ENCODE peak calls at places on chromosomes 3 and 15, in nine cellular contexts. One of them, this sample, is unnamed.

GRCh38 chr3:27165348-27165747 is 203.8 kb downstream of the NEK10 start:
- DNase-seq in T-cell: no peak
- DNase-seq in T-helper 1 cell: no peak
- DNase-seq in GM12891: no peak
- DNase-seq in activated T-cell treated with anti-CD3 and anti-CD28 coated beads for 1 hour: no peak
- DNase-seq in cortex of kidney: no peak
- DNase-seq in GM19239: no peak
- DNase-seq in stimulated activated CD4-positive, alpha-beta T cell treated with anti-CD3 and anti-CD28 coated beads, Interleukin-12 subunit alpha, Interleukin-12 subunit beta, amount 100 ng/mL, for 4 hours: no peak
- DNase-seq in stimulated activated naive CD4-positive, alpha-beta T cell: no peak
- DNase-seq in this sample: no peak

GRCh38 chr15:63503739-63504246 is 600 bp upstream of the USP3 start:
- DNase-seq in T-cell: peak
- DNase-seq in T-helper 1 cell: peak
- DNase-seq in GM12891: no peak
- DNase-seq in activated T-cell treated with anti-CD3 and anti-CD28 coated beads for 1 hour: peak
- DNase-seq in cortex of kidney: no peak
- DNase-seq in GM19239: no peak
- DNase-seq in stimulated activated CD4-positive, alpha-beta T cell treated with anti-CD3 and anti-CD28 coated beads, Interleukin-12 subunit alpha, Interleukin-12 subunit beta, amount 100 ng/mL, for 4 hours: peak
- DNase-seq in stimulated activated naive CD4-positive, alpha-beta T cell: peak
- DNase-seq in this sample: no peak

GRCh38 chr3:55143928-55144671 is 216.2 kb upstream of the LRTM1 start:
- DNase-seq in T-cell: no peak
- DNase-seq in T-helper 1 cell: no peak
- DNase-seq in GM12891: no peak
- DNase-seq in activated T-cell treated with anti-CD3 and anti-CD28 coated beads for 1 hour: no peak
- DNase-seq in cortex of kidney: no peak
- DNase-seq in GM19239: no peak
- DNase-seq in stimulated activated CD4-positive, alpha-beta T cell treated with anti-CD3 and anti-CD28 coated beads, Interleukin-12 subunit alpha, Interleukin-12 subunit beta, amount 100 ng/mL, for 4 hours: no peak
- DNase-seq in stimulated activated naive CD4-positive, alpha-beta T cell: no peak
- DNase-seq in this sample: no peak

GRCh38 chr3:73681610-73682009 is 56.9 kb upstream of the PDZRN3 start:
- DNase-seq in T-cell: no peak
- DNase-seq in T-helper 1 cell: no peak
- DNase-seq in GM12891: no peak
- DNase-seq in activated T-cell treated with anti-CD3 and anti-CD28 coated beads for 1 hour: no peak
- DNase-seq in cortex of kidney: no peak
- DNase-seq in GM19239: no peak
- DNase-seq in stimulated activated CD4-positive, alpha-beta T cell treated with anti-CD3 and anti-CD28 coated beads, Interleukin-12 subunit alpha, Interleukin-12 subunit beta, amount 100 ng/mL, for 4 hours: no peak
- DNase-seq in stimulated activated naive CD4-positive, alpha-beta T cell: no peak
- DNase-seq in this sample: no peak

GRCh38 chr3:13860001-13860400 is 19.9 kb downstream of the WNT7A start:
- DNase-seq in T-cell: no peak
- DNase-seq in T-helper 1 cell: no peak
- DNase-seq in GM12891: no peak
- DNase-seq in activated T-cell treated with anti-CD3 and anti-CD28 coated beads for 1 hour: no peak
- DNase-seq in cortex of kidney: no peak
- DNase-seq in GM19239: no peak
- DNase-seq in stimulated activated CD4-positive, alpha-beta T cell treated with anti-CD3 and anti-CD28 coated beads, Interleukin-12 subunit alpha, Interleukin-12 subunit beta, amount 100 ng/mL, for 4 hours: no peak
- DNase-seq in stimulated activated naive CD4-positive, alpha-beta T cell: no peak
- DNase-seq in this sample: no peak

GRCh38 chr3:191982481-191982880 is 521.5 kb downstream of the PYDC2 start:
- DNase-seq in T-cell: no peak
- DNase-seq in T-helper 1 cell: no peak
- DNase-seq in GM12891: no peak
- DNase-seq in activated T-cell treated with anti-CD3 and anti-CD28 coated beads for 1 hour: no peak
- DNase-seq in cortex of kidney: no peak
- DNase-seq in GM19239: no peak
- DNase-seq in stimulated activated CD4-positive, alpha-beta T cell treated with anti-CD3 and anti-CD28 coated beads, Interleukin-12 subunit alpha, Interleukin-12 subunit beta, amount 100 ng/mL, for 4 hours: no peak
- DNase-seq in stimulated activated naive CD4-positive, alpha-beta T cell: no peak
- DNase-seq in this sample: no peak

GRCh38 chr3:88057650-88058321 is 1.0 kb downstream of the CGGBP1 start:
- DNase-seq in T-cell: no peak
- DNase-seq in T-helper 1 cell: no peak
- DNase-seq in GM12891: no peak
- DNase-seq in activated T-cell treated with anti-CD3 and anti-CD28 coated beads for 1 hour: no peak
- DNase-seq in cortex of kidney: no peak
- DNase-seq in GM19239: no peak
- DNase-seq in stimulated activated CD4-positive, alpha-beta T cell treated with anti-CD3 and anti-CD28 coated beads, Interleukin-12 subunit alpha, Interleukin-12 subunit beta, amount 100 ng/mL, for 4 hours: no peak
- DNase-seq in stimulated activated naive CD4-positive, alpha-beta T cell: no peak
- DNase-seq in this sample: no peak

GRCh38 chr15:31268911-31269784 is 57.5 kb upstream of the KLF13 start:
- DNase-seq in T-cell: no peak
- DNase-seq in T-helper 1 cell: no peak
- DNase-seq in GM12891: no peak
- DNase-seq in activated T-cell treated with anti-CD3 and anti-CD28 coated beads for 1 hour: no peak
- DNase-seq in cortex of kidney: no peak
- DNase-seq in GM19239: no peak
- DNase-seq in stimulated activated CD4-positive, alpha-beta T cell treated with anti-CD3 and anti-CD28 coated beads, Interleukin-12 subunit alpha, Interleukin-12 subunit beta, amount 100 ng/mL, for 4 hours: no peak
- DNase-seq in stimulated activated naive CD4-positive, alpha-beta T cell: no peak
- DNase-seq in this sample: no peak

GRCh38 chr3:147189016-147189415 is 217.3 kb downstream of the ZIC4 start:
- DNase-seq in T-cell: no peak
- DNase-seq in T-helper 1 cell: no peak
- DNase-seq in GM12891: no peak
- DNase-seq in activated T-cell treated with anti-CD3 and anti-CD28 coated beads for 1 hour: no peak
- DNase-seq in cortex of kidney: no peak
- DNase-seq in GM19239: no peak
- DNase-seq in stimulated activated CD4-positive, alpha-beta T cell treated with anti-CD3 and anti-CD28 coated beads, Interleukin-12 subunit alpha, Interleukin-12 subunit beta, amount 100 ng/mL, for 4 hours: no peak
- DNase-seq in stimulated activated naive CD4-positive, alpha-beta T cell: no peak
- DNase-seq in this sample: no peak

GRCh38 chr3:123405936-123406510 is 42.9 kb downstream of the ADCY5 start:
- DNase-seq in T-cell: no peak
- DNase-seq in T-helper 1 cell: no peak
- DNase-seq in GM12891: no peak
- DNase-seq in activated T-cell treated with anti-CD3 and anti-CD28 coated beads for 1 hour: no peak
- DNase-seq in cortex of kidney: no peak
- DNase-seq in GM19239: no peak
- DNase-seq in stimulated activated CD4-positive, alpha-beta T cell treated with anti-CD3 and anti-CD28 coated beads, Interleukin-12 subunit alpha, Interleukin-12 subunit beta, amount 100 ng/mL, for 4 hours: no peak
- DNase-seq in stimulated activated naive CD4-positive, alpha-beta T cell: no peak
- DNase-seq in this sample: no peak

GRCh38 chr15:95300958-95301357 is 1029.5 kb upstream of the NR2F2 start:
- DNase-seq in T-cell: no peak
- DNase-seq in T-helper 1 cell: no peak
- DNase-seq in GM12891: no peak
- DNase-seq in activated T-cell treated with anti-CD3 and anti-CD28 coated beads for 1 hour: no peak
- DNase-seq in cortex of kidney: no peak
- DNase-seq in GM19239: no peak
- DNase-seq in stimulated activated CD4-positive, alpha-beta T cell treated with anti-CD3 and anti-CD28 coated beads, Interleukin-12 subunit alpha, Interleukin-12 subunit beta, amount 100 ng/mL, for 4 hours: no peak
- DNase-seq in stimulated activated naive CD4-positive, alpha-beta T cell: no peak
- DNase-seq in this sample: no peak

GRCh38 chr15:76006136-76006778 is 6.0 kb downstream of the NRG4 start:
- DNase-seq in T-cell: no peak
- DNase-seq in T-helper 1 cell: no peak
- DNase-seq in GM12891: no peak
- DNase-seq in activated T-cell treated with anti-CD3 and anti-CD28 coated beads for 1 hour: no peak
- DNase-seq in cortex of kidney: no peak
- DNase-seq in GM19239: no peak
- DNase-seq in stimulated activated CD4-positive, alpha-beta T cell treated with anti-CD3 and anti-CD28 coated beads, Interleukin-12 subunit alpha, Interleukin-12 subunit beta, amount 100 ng/mL, for 4 hours: no peak
- DNase-seq in stimulated activated naive CD4-positive, alpha-beta T cell: no peak
- DNase-seq in this sample: no peak

GRCh38 chr3:174120997-174121396 is 723.5 kb downstream of the NLGN1 start:
- DNase-seq in T-cell: no peak
- DNase-seq in T-helper 1 cell: no peak
- DNase-seq in GM12891: no peak
- DNase-seq in activated T-cell treated with anti-CD3 and anti-CD28 coated beads for 1 hour: no peak
- DNase-seq in cortex of kidney: no peak
- DNase-seq in GM19239: no peak
- DNase-seq in stimulated activated CD4-positive, alpha-beta T cell treated with anti-CD3 and anti-CD28 coated beads, Interleukin-12 subunit alpha, Interleukin-12 subunit beta, amount 100 ng/mL, for 4 hours: no peak
- DNase-seq in stimulated activated naive CD4-positive, alpha-beta T cell: no peak
- DNase-seq in this sample: no peak

GRCh38 chr15:41125950-41126642 is 10.0 kb upstream of the INO80 start:
- DNase-seq in T-cell: no peak
- DNase-seq in T-helper 1 cell: no peak
- DNase-seq in GM12891: no peak
- DNase-seq in activated T-cell treated with anti-CD3 and anti-CD28 coated beads for 1 hour: no peak
- DNase-seq in cortex of kidney: no peak
- DNase-seq in GM19239: no peak
- DNase-seq in stimulated activated CD4-positive, alpha-beta T cell treated with anti-CD3 and anti-CD28 coated beads, Interleukin-12 subunit alpha, Interleukin-12 subunit beta, amount 100 ng/mL, for 4 hours: no peak
- DNase-seq in stimulated activated naive CD4-positive, alpha-beta T cell: no peak
- DNase-seq in this sample: no peak

GRCh38 chr15:88476635-88477038 is 9.1 kb downstream of the MRPS11 start:
- DNase-seq in T-cell: peak
- DNase-seq in T-helper 1 cell: no peak
- DNase-seq in GM12891: no peak
- DNase-seq in activated T-cell treated with anti-CD3 and anti-CD28 coated beads for 1 hour: no peak
- DNase-seq in cortex of kidney: no peak
- DNase-seq in GM19239: no peak
- DNase-seq in stimulated activated CD4-positive, alpha-beta T cell treated with anti-CD3 and anti-CD28 coated beads, Interleukin-12 subunit alpha, Interleukin-12 subunit beta, amount 100 ng/mL, for 4 hours: no peak
- DNase-seq in stimulated activated naive CD4-positive, alpha-beta T cell: no peak
- DNase-seq in this sample: peak

GRCh38 chr3:27311400-27311799 is 57.8 kb downstream of the NEK10 start:
- DNase-seq in T-cell: no peak
- DNase-seq in T-helper 1 cell: no peak
- DNase-seq in GM12891: no peak
- DNase-seq in activated T-cell treated with anti-CD3 and anti-CD28 coated beads for 1 hour: no peak
- DNase-seq in cortex of kidney: no peak
- DNase-seq in GM19239: no peak
- DNase-seq in stimulated activated CD4-positive, alpha-beta T cell treated with anti-CD3 and anti-CD28 coated beads, Interleukin-12 subunit alpha, Interleukin-12 subunit beta, amount 100 ng/mL, for 4 hours: no peak
- DNase-seq in stimulated activated naive CD4-positive, alpha-beta T cell: no peak
- DNase-seq in this sample: no peak

GRCh38 chr15:44654858-44655257 is 8.6 kb downstream of the SPG11 start:
- DNase-seq in T-cell: no peak
- DNase-seq in T-helper 1 cell: no peak
- DNase-seq in GM12891: no peak
- DNase-seq in activated T-cell treated with anti-CD3 and anti-CD28 coated beads for 1 hour: no peak
- DNase-seq in cortex of kidney: no peak
- DNase-seq in GM19239: no peak
- DNase-seq in stimulated activated CD4-positive, alpha-beta T cell treated with anti-CD3 and anti-CD28 coated beads, Interleukin-12 subunit alpha, Interleukin-12 subunit beta, amount 100 ng/mL, for 4 hours: no peak
- DNase-seq in stimulated activated naive CD4-positive, alpha-beta T cell: no peak
- DNase-seq in this sample: no peak

GRCh38 chr3:132180337-132180791 is 136.8 kb upstream of the ACP3 start:
- DNase-seq in T-cell: no peak
- DNase-seq in T-helper 1 cell: no peak
- DNase-seq in GM12891: no peak
- DNase-seq in activated T-cell treated with anti-CD3 and anti-CD28 coated beads for 1 hour: no peak
- DNase-seq in cortex of kidney: no peak
- DNase-seq in GM19239: peak
- DNase-seq in stimulated activated CD4-positive, alpha-beta T cell treated with anti-CD3 and anti-CD28 coated beads, Interleukin-12 subunit alpha, Interleukin-12 subunit beta, amount 100 ng/mL, for 4 hours: no peak
- DNase-seq in stimulated activated naive CD4-positive, alpha-beta T cell: no peak
- DNase-seq in this sample: no peak

GRCh38 chr15:77021803-77022381 is 27.0 kb downstream of the PSTPIP1 start:
- DNase-seq in T-cell: peak
- DNase-seq in T-helper 1 cell: peak
- DNase-seq in GM12891: peak
- DNase-seq in activated T-cell treated with anti-CD3 and anti-CD28 coated beads for 1 hour: no peak
- DNase-seq in cortex of kidney: no peak
- DNase-seq in GM19239: no peak
- DNase-seq in stimulated activated CD4-positive, alpha-beta T cell treated with anti-CD3 and anti-CD28 coated beads, Interleukin-12 subunit alpha, Interleukin-12 subunit beta, amount 100 ng/mL, for 4 hours: no peak
- DNase-seq in stimulated activated naive CD4-positive, alpha-beta T cell: no peak
- DNase-seq in this sample: no peak

GRCh38 chr3:13015286-13016082 is 57.7 kb downstream of the IQSEC1 start:
- DNase-seq in T-cell: peak
- DNase-seq in T-helper 1 cell: peak
- DNase-seq in GM12891: no peak
- DNase-seq in activated T-cell treated with anti-CD3 and anti-CD28 coated beads for 1 hour: peak
- DNase-seq in cortex of kidney: no peak
- DNase-seq in GM19239: no peak
- DNase-seq in stimulated activated CD4-positive, alpha-beta T cell treated with anti-CD3 and anti-CD28 coated beads, Interleukin-12 subunit alpha, Interleukin-12 subunit beta, amount 100 ng/mL, for 4 hours: no peak
- DNase-seq in stimulated activated naive CD4-positive, alpha-beta T cell: peak
- DNase-seq in this sample: no peak

GRCh38 chr3:176160997-176161396 is 1036.3 kb downstream of the TBL1XR1 start:
- DNase-seq in T-cell: no peak
- DNase-seq in T-helper 1 cell: no peak
- DNase-seq in GM12891: no peak
- DNase-seq in activated T-cell treated with anti-CD3 and anti-CD28 coated beads for 1 hour: no peak
- DNase-seq in cortex of kidney: no peak
- DNase-seq in GM19239: no peak
- DNase-seq in stimulated activated CD4-positive, alpha-beta T cell treated with anti-CD3 and anti-CD28 coated beads, Interleukin-12 subunit alpha, Interleukin-12 subunit beta, amount 100 ng/mL, for 4 hours: no peak
- DNase-seq in stimulated activated naive CD4-positive, alpha-beta T cell: no peak
- DNase-seq in this sample: no peak

GRCh38 chr3:11053926-11054503 is 61.5 kb downstream of the SLC6A1 start:
- DNase-seq in T-cell: no peak
- DNase-seq in T-helper 1 cell: no peak
- DNase-seq in GM12891: no peak
- DNase-seq in activated T-cell treated with anti-CD3 and anti-CD28 coated beads for 1 hour: no peak
- DNase-seq in cortex of kidney: no peak
- DNase-seq in GM19239: no peak
- DNase-seq in stimulated activated CD4-positive, alpha-beta T cell treated with anti-CD3 and anti-CD28 coated beads, Interleukin-12 subunit alpha, Interleukin-12 subunit beta, amount 100 ng/mL, for 4 hours: no peak
- DNase-seq in stimulated activated naive CD4-positive, alpha-beta T cell: no peak
- DNase-seq in this sample: no peak

GRCh38 chr15:52294881-52295420 is 653 bp downstream of the MYO5C start:
- DNase-seq in T-cell: no peak
- DNase-seq in T-helper 1 cell: no peak
- DNase-seq in GM12891: no peak
- DNase-seq in activated T-cell treated with anti-CD3 and anti-CD28 coated beads for 1 hour: no peak
- DNase-seq in cortex of kidney: no peak
- DNase-seq in GM19239: no peak
- DNase-seq in stimulated activated CD4-positive, alpha-beta T cell treated with anti-CD3 and anti-CD28 coated beads, Interleukin-12 subunit alpha, Interleukin-12 subunit beta, amount 100 ng/mL, for 4 hours: no peak
- DNase-seq in stimulated activated naive CD4-positive, alpha-beta T cell: no peak
- DNase-seq in this sample: no peak

GRCh38 chr15:93866441-93866840 is 364.9 kb upstream of the MCTP2 start:
- DNase-seq in T-cell: no peak
- DNase-seq in T-helper 1 cell: no peak
- DNase-seq in GM12891: no peak
- DNase-seq in activated T-cell treated with anti-CD3 and anti-CD28 coated beads for 1 hour: no peak
- DNase-seq in cortex of kidney: no peak
- DNase-seq in GM19239: no peak
- DNase-seq in stimulated activated CD4-positive, alpha-beta T cell treated with anti-CD3 and anti-CD28 coated beads, Interleukin-12 subunit alpha, Interleukin-12 subunit beta, amount 100 ng/mL, for 4 hours: no peak
- DNase-seq in stimulated activated naive CD4-positive, alpha-beta T cell: no peak
- DNase-seq in this sample: no peak

GRCh38 chr3:42504334-42505202 is 2.1 kb downstream of the VIPR1 start:
- DNase-seq in T-cell: no peak
- DNase-seq in T-helper 1 cell: no peak
- DNase-seq in GM12891: no peak
- DNase-seq in activated T-cell treated with anti-CD3 and anti-CD28 coated beads for 1 hour: no peak
- DNase-seq in cortex of kidney: no peak
- DNase-seq in GM19239: no peak
- DNase-seq in stimulated activated CD4-positive, alpha-beta T cell treated with anti-CD3 and anti-CD28 coated beads, Interleukin-12 subunit alpha, Interleukin-12 subunit beta, amount 100 ng/mL, for 4 hours: no peak
- DNase-seq in stimulated activated naive CD4-positive, alpha-beta T cell: no peak
- DNase-seq in this sample: no peak

GRCh38 chr3:119608591-119608990 is 10.9 kb downstream of the PLA1A start:
- DNase-seq in T-cell: no peak
- DNase-seq in T-helper 1 cell: no peak
- DNase-seq in GM12891: no peak
- DNase-seq in activated T-cell treated with anti-CD3 and anti-CD28 coated beads for 1 hour: no peak
- DNase-seq in cortex of kidney: no peak
- DNase-seq in GM19239: no peak
- DNase-seq in stimulated activated CD4-positive, alpha-beta T cell treated with anti-CD3 and anti-CD28 coated beads, Interleukin-12 subunit alpha, Interleukin-12 subunit beta, amount 100 ng/mL, for 4 hours: no peak
- DNase-seq in stimulated activated naive CD4-positive, alpha-beta T cell: no peak
- DNase-seq in this sample: no peak

GRCh38 chr3:39208463-39209055 is 16.2 kb upstream of the XIRP1 start:
- DNase-seq in T-cell: peak
- DNase-seq in T-helper 1 cell: peak
- DNase-seq in GM12891: no peak
- DNase-seq in activated T-cell treated with anti-CD3 and anti-CD28 coated beads for 1 hour: peak
- DNase-seq in cortex of kidney: no peak
- DNase-seq in GM19239: no peak
- DNase-seq in stimulated activated CD4-positive, alpha-beta T cell treated with anti-CD3 and anti-CD28 coated beads, Interleukin-12 subunit alpha, Interleukin-12 subunit beta, amount 100 ng/mL, for 4 hours: no peak
- DNase-seq in stimulated activated naive CD4-positive, alpha-beta T cell: no peak
- DNase-seq in this sample: no peak

GRCh38 chr3:64595253-64595694 is 92.5 kb downstream of the ADAMTS9 start:
- DNase-seq in T-cell: no peak
- DNase-seq in T-helper 1 cell: no peak
- DNase-seq in GM12891: no peak
- DNase-seq in activated T-cell treated with anti-CD3 and anti-CD28 coated beads for 1 hour: no peak
- DNase-seq in cortex of kidney: no peak
- DNase-seq in GM19239: no peak
- DNase-seq in stimulated activated CD4-positive, alpha-beta T cell treated with anti-CD3 and anti-CD28 coated beads, Interleukin-12 subunit alpha, Interleukin-12 subunit beta, amount 100 ng/mL, for 4 hours: no peak
- DNase-seq in stimulated activated naive CD4-positive, alpha-beta T cell: no peak
- DNase-seq in this sample: no peak

GRCh38 chr3:150216041-150216811 is 191.9 kb upstream of the TSC22D2 start:
- DNase-seq in T-cell: no peak
- DNase-seq in T-helper 1 cell: no peak
- DNase-seq in GM12891: no peak
- DNase-seq in activated T-cell treated with anti-CD3 and anti-CD28 coated beads for 1 hour: no peak
- DNase-seq in cortex of kidney: no peak
- DNase-seq in GM19239: no peak
- DNase-seq in stimulated activated CD4-positive, alpha-beta T cell treated with anti-CD3 and anti-CD28 coated beads, Interleukin-12 subunit alpha, Interleukin-12 subunit beta, amount 100 ng/mL, for 4 hours: no peak
- DNase-seq in stimulated activated naive CD4-positive, alpha-beta T cell: no peak
- DNase-seq in this sample: peak

GRCh38 chr3:117407317-117407716 is 697.7 kb downstream of the TUSC7 start:
- DNase-seq in T-cell: no peak
- DNase-seq in T-helper 1 cell: no peak
- DNase-seq in GM12891: no peak
- DNase-seq in activated T-cell treated with anti-CD3 and anti-CD28 coated beads for 1 hour: no peak
- DNase-seq in cortex of kidney: no peak
- DNase-seq in GM19239: no peak
- DNase-seq in stimulated activated CD4-positive, alpha-beta T cell treated with anti-CD3 and anti-CD28 coated beads, Interleukin-12 subunit alpha, Interleukin-12 subunit beta, amount 100 ng/mL, for 4 hours: no peak
- DNase-seq in stimulated activated naive CD4-positive, alpha-beta T cell: no peak
- DNase-seq in this sample: no peak

GRCh38 chr3:44125882-44126281 is 115.8 kb upstream of the TOPAZ1 start:
- DNase-seq in T-cell: no peak
- DNase-seq in T-helper 1 cell: no peak
- DNase-seq in GM12891: no peak
- DNase-seq in activated T-cell treated with anti-CD3 and anti-CD28 coated beads for 1 hour: no peak
- DNase-seq in cortex of kidney: no peak
- DNase-seq in GM19239: no peak
- DNase-seq in stimulated activated CD4-positive, alpha-beta T cell treated with anti-CD3 and anti-CD28 coated beads, Interleukin-12 subunit alpha, Interleukin-12 subunit beta, amount 100 ng/mL, for 4 hours: no peak
- DNase-seq in stimulated activated naive CD4-positive, alpha-beta T cell: no peak
- DNase-seq in this sample: no peak

This sample was measured in cerebellar nuclear complex.